ENCODE peak calls at places on chromosomes 3 and 15, in five cellular contexts. P is foreskin fibroblast, F is WERI-Rb-1, Y is K562, D is thoracic aorta. G is an unnamed sample.

GRCh38 chr15:80121546-80121945 is 31.3 kb upstream of the FAH start:
- DNase-seq in P (no peak), F (no peak), Y (no peak), D (no peak), G (no peak)

GRCh38 chr3:44992555-44993470 is 16.8 kb downstream of the EXOSC7 start:
- DNase-seq in P (no peak), F (peak; percentile 32), Y (peak; percentile 64), D (no peak), G (no peak)

GRCh38 chr15:43958894-43959330 is 132.1 kb downstream of the WDR76 start:
- DNase-seq in P (peak; percentile 81), F (no peak), Y (no peak), D (no peak), G (no peak)

GRCh38 chr3:132318451-132318850 is 1.2 kb downstream of the ACP3 start:
- DNase-seq in P (peak; percentile 39), F (no peak), Y (no peak), D (no peak), G (no peak)

GRCh38 chr15:72222433-72222832 is 8.6 kb downstream of the PKM start:
- DNase-seq in P (peak; percentile 35), F (peak; percentile 19), Y (no peak), D (peak; percentile 28), G (no peak)

GRCh38 chr15:83475551-83475950 is 28.4 kb downstream of the SH3GL3 start:
- DNase-seq in P (peak; percentile 1), F (no peak), Y (no peak), D (no peak), G (no peak)

GRCh38 chr3:177286034-177286433 is 88.8 kb upstream of the TBL1XR1 start:
- DNase-seq in P (no peak), F (no peak), Y (no peak), D (no peak), G (no peak)

GRCh38 chr3:42721690-42722089 is 19.1 kb upstream of the HHATL start:
- DNase-seq in P (no peak), F (no peak), Y (no peak), D (peak; percentile 3), G (no peak)

GRCh38 chr15:68383161-68384074 is 48.5 kb downstream of the ITGA11 start:
- DNase-seq in P (peak; percentile 16), F (peak; percentile 30), Y (peak; percentile 59), D (no peak), G (peak; percentile 49)

GRCh38 chr3:150292891-150293290 is 115.2 kb upstream of the TSC22D2 start:
- DNase-seq in P (peak; percentile 87), F (no peak), Y (no peak), D (no peak), G (no peak)

GRCh38 chr3:30355622-30356021 is 250.8 kb upstream of the TGFBR2 start:
- DNase-seq in P (no peak), F (no peak), Y (no peak), D (no peak), G (no peak)

GRCh38 chr3:192869131-192870027 is 48.3 kb downstream of the MB21D2 start:
- DNase-seq in P (peak; percentile 65), F (no peak), Y (no peak), D (peak; percentile 19), G (no peak)

GRCh38 chr3:169813757-169814517 is 1.2 kb upstream of the LRRC34 start:
- DNase-seq in P (no peak), F (peak; percentile 42), Y (no peak), D (no peak), G (peak; percentile 95)
- H3K4me3 ChIP-seq in P (peak overlapping the region; percentile 60), F (no peak overlapping the region), Y (no peak overlapping the region), D (peak overlapping the region; percentile 74), G (peak overlapping the region; percentile 83)

GRCh38 chr3:1275495-1275894 is 182.7 kb downstream of the CNTN6 start:
- DNase-seq in P (no peak), F (peak; percentile 65), Y (no peak), D (no peak), G (no peak)
- H3K4me3 ChIP-seq in P (no peak overlapping the region), F (no peak overlapping the region), Y (no peak overlapping the region), D (no peak overlapping the region), G (no peak overlapping the region)

GRCh38 chr15:63501256-63502089 is 2.9 kb upstream of the USP3 start:
- DNase-seq in P (peak; percentile 95), F (no peak), Y (no peak), D (peak; percentile 79), G (no peak)
- H3K4me3 ChIP-seq in P (peak overlapping the region; percentile 41), F (no peak overlapping the region), Y (no peak overlapping the region), D (peak overlapping the region; percentile 64), G (peak overlapping the region; percentile 40)

DNA sequence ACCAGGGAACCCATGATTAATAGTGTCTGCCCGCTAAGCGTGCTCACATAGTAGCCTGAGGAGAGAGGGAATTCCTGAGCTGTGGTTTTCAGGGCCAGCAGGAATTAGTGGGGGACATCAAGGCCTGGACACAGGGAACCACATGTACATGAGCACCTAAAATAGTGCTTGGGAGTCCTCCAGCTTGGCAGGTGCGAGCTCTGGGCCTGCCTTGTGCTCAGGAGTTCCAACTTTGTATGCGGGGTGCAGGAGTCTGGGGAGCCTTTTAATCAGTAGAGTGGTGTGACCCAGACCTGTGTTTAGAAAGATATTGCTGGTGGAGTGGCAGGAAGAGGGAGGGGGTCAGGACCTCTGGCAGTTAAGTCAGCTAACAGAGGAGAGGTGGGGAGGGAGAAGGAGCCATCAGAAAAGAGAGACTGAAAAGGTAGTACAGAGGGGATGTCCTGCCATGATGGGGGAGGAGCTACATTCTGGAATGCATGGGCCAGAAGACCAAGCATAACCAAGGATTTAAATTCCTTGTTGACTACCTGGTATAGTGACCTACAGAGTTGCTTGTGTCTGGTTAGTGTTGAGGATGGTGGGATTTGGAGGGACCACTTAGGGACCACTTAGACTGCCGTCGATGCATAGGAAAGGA is 1.9 kb downstream of the DAG1 start:
- DNase-seq in P (no peak), F (no peak), Y (peak; percentile 54), D (no peak), G (no peak)
- H3K4me3 ChIP-seq in P (peak overlapping the region; percentile 81), F (no peak overlapping the region), Y (peak overlapping the region; percentile 92), D (peak overlapping the region; percentile 81), G (no peak overlapping the region)

DNA sequence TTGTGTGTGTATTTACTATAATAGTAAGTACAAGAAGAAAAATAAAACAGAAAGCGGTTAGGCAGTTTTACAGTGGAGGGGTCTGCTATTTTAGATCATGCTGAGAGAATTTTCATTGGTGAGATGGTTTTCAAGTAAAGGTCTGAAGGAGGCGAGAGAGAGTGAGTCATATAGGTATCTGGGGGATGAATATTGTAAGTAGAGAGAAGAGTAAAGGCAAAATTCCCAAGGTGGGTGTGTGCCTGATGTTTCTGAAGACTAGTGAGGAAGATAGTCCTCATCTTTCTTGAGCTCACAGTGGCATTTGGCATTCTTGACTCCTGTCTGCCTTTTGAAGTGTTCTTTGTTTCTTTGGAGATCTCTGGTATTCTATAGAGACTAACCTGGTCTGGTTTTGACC is 38.6 kb downstream of the CRYBG3 start:
- DNase-seq in P (no peak), F (no peak), Y (no peak), D (no peak), G (no peak)
- H3K4me3 ChIP-seq in P (no peak overlapping the region), F (no peak overlapping the region), Y (no peak overlapping the region), D (no peak overlapping the region), G (no peak overlapping the region)

DNA sequence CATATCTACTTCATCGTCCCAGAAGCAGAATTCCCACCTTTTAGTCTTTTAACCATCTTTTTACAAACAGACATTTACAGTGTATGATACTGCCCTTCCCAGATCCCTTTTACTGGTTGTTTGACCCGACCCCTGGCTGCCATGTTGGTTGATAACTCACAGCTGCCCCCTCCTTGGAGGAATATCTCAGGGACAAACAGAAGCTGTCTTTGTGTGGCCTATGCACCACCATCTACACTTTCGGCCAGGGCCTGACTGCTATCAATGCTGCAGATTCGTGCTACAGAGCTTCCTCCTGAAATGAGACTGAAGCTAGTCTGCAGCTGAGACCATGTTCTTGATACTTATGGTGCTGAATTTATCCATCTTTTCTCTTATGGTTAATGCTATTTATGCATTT is 6.6 kb upstream of the POLQ start:
- DNase-seq in P (no peak), F (no peak), Y (peak; percentile 29), D (no peak), G (no peak)
- H3K4me3 ChIP-seq in P (peak overlapping the region; percentile 19), F (no peak overlapping the region), Y (no peak overlapping the region), D (no peak overlapping the region), G (no peak overlapping the region)